ENCODE peak calls at places on chromosomes 16 and 17, in ten cellular contexts. One of them, this sample, is unnamed. For H3K4me1, the result is how much of the 10 kb centered on the place peaks cover.

GRCh38 chr17:30095507-30096244 is 20.9 kb upstream of the NSRP1 start:
- DNase-seq in fibroblast of lung: peak
- DNase-seq in heart left ventricle: no peak
- DNase-seq in SJSA1: peak
- DNase-seq in mesenchymal stem cell: peak
- DNase-seq in uterus: no peak
- DNase-seq in mucosa of descending colon: no peak
- DNase-seq in kidney: no peak
- DNase-seq in CD4-positive, alpha-beta memory T cell: peak
- DNase-seq in Peyer's patch: no peak
- DNase-seq in this sample: peak

GRCh38 chr16:4572715-4573114 is 16.6 kb downstream of the C16orf96 start:
- DNase-seq in mesenchymal stem cell: no peak
- DNase-seq in kidney: no peak
- DNase-seq in CD4-positive, alpha-beta memory T cell: no peak
- DNase-seq in heart left ventricle: no peak
- DNase-seq in uterus: peak
- DNase-seq in SJSA1: no peak
- DNase-seq in mucosa of descending colon: no peak
- DNase-seq in Peyer's patch: no peak
- DNase-seq in fibroblast of lung: peak
- DNase-seq in this sample: no peak

GRCh38 chr16:1080801-1081733 is 8.5 kb downstream of the SSTR5 start:
- DNase-seq in fibroblast of lung: no peak
- DNase-seq in kidney: no peak
- DNase-seq in uterus: no peak
- DNase-seq in CD4-positive, alpha-beta memory T cell: no peak
- DNase-seq in mucosa of descending colon: no peak
- DNase-seq in SJSA1: no peak
- DNase-seq in mesenchymal stem cell: no peak
- DNase-seq in Peyer's patch: no peak
- DNase-seq in heart left ventricle: no peak
- DNase-seq in this sample: no peak

GRCh38 chr17:81044764-81045589 is 10.0 kb downstream of the BAIAP2 start:
- DNase-seq in heart left ventricle: peak
- DNase-seq in CD4-positive, alpha-beta memory T cell: no peak
- DNase-seq in uterus: peak
- DNase-seq in kidney: peak
- DNase-seq in mesenchymal stem cell: peak
- DNase-seq in fibroblast of lung: peak
- DNase-seq in mucosa of descending colon: peak
- DNase-seq in SJSA1: peak
- DNase-seq in Peyer's patch: no peak
- DNase-seq in this sample: no peak

GRCh38 chr16:3101018-3101840 is 2.1 kb upstream of the ZSCAN10 start:
- DNase-seq in CD4-positive, alpha-beta memory T cell: peak
- DNase-seq in uterus: no peak
- DNase-seq in fibroblast of lung: peak
- DNase-seq in mesenchymal stem cell: peak
- DNase-seq in heart left ventricle: no peak
- DNase-seq in SJSA1: no peak
- DNase-seq in kidney: peak
- DNase-seq in mucosa of descending colon: peak
- DNase-seq in Peyer's patch: peak
- DNase-seq in this sample: peak

GRCh38 chr17:77349976-77350830 is 209.4 kb downstream of the SEC14L1 start:
- DNase-seq in mucosa of descending colon: no peak
- DNase-seq in heart left ventricle: no peak
- DNase-seq in uterus: peak
- DNase-seq in Peyer's patch: peak
- DNase-seq in SJSA1: no peak
- DNase-seq in mesenchymal stem cell: peak
- DNase-seq in fibroblast of lung: peak
- DNase-seq in kidney: no peak
- DNase-seq in CD4-positive, alpha-beta memory T cell: no peak
- DNase-seq in this sample: no peak

GRCh38 chr16:25010542-25010941 is 4.6 kb downstream of the ARHGAP17 start:
- DNase-seq in SJSA1: no peak
- DNase-seq in kidney: no peak
- DNase-seq in mucosa of descending colon: no peak
- DNase-seq in heart left ventricle: no peak
- DNase-seq in mesenchymal stem cell: no peak
- DNase-seq in uterus: no peak
- DNase-seq in Peyer's patch: no peak
- DNase-seq in CD4-positive, alpha-beta memory T cell: no peak
- DNase-seq in fibroblast of lung: no peak
- DNase-seq in this sample: no peak

GRCh38 chr16:67128417-67128816 is 18.7 kb downstream of the PHAF1 start:
- DNase-seq in kidney: no peak
- DNase-seq in uterus: no peak
- DNase-seq in mesenchymal stem cell: no peak
- DNase-seq in CD4-positive, alpha-beta memory T cell: no peak
- DNase-seq in SJSA1: no peak
- DNase-seq in fibroblast of lung: no peak
- DNase-seq in Peyer's patch: no peak
- DNase-seq in heart left ventricle: no peak
- DNase-seq in mucosa of descending colon: no peak
- DNase-seq in this sample: no peak

GRCh38 chr17:56292628-56293027 is 139.4 kb downstream of the ANKFN1 start:
- DNase-seq in CD4-positive, alpha-beta memory T cell: no peak
- DNase-seq in uterus: no peak
- DNase-seq in Peyer's patch: no peak
- DNase-seq in kidney: no peak
- DNase-seq in mesenchymal stem cell: no peak
- DNase-seq in heart left ventricle: no peak
- DNase-seq in SJSA1: no peak
- DNase-seq in fibroblast of lung: no peak
- DNase-seq in mucosa of descending colon: no peak
- DNase-seq in this sample: no peak

GRCh38 chr16:56244612-56245011 is 53.3 kb downstream of the GNAO1 start:
- DNase-seq in Peyer's patch: no peak
- DNase-seq in uterus: no peak
- DNase-seq in CD4-positive, alpha-beta memory T cell: no peak
- DNase-seq in mucosa of descending colon: no peak
- DNase-seq in kidney: no peak
- DNase-seq in heart left ventricle: no peak
- DNase-seq in fibroblast of lung: no peak
- DNase-seq in mesenchymal stem cell: no peak
- DNase-seq in SJSA1: no peak
- DNase-seq in this sample: no peak

GRCh38 chr17:41810659-41811548 is 845 bp downstream of the P3H4 start:
- DNase-seq in uterus: peak
- DNase-seq in kidney: peak
- DNase-seq in heart left ventricle: no peak
- DNase-seq in Peyer's patch: no peak
- DNase-seq in fibroblast of lung: no peak
- DNase-seq in CD4-positive, alpha-beta memory T cell: no peak
- DNase-seq in mesenchymal stem cell: peak
- DNase-seq in mucosa of descending colon: peak
- DNase-seq in SJSA1: no peak
- DNase-seq in this sample: no peak

GRCh38 chr17:22703786-22704441 is 1011.6 kb downstream of the KCNJ18 start:
- DNase-seq in heart left ventricle: no peak
- DNase-seq in CD4-positive, alpha-beta memory T cell: no peak
- DNase-seq in kidney: no peak
- DNase-seq in mucosa of descending colon: no peak
- DNase-seq in SJSA1: no peak
- DNase-seq in mesenchymal stem cell: no peak
- DNase-seq in uterus: no peak
- DNase-seq in fibroblast of lung: no peak
- DNase-seq in Peyer's patch: no peak
- DNase-seq in this sample: no peak

GRCh38 chr16:28090646-28091377 is 27.3 kb upstream of the GSG1L start:
- DNase-seq in mucosa of descending colon: peak
- DNase-seq in uterus: no peak
- DNase-seq in heart left ventricle: peak
- DNase-seq in Peyer's patch: no peak
- DNase-seq in CD4-positive, alpha-beta memory T cell: no peak
- DNase-seq in SJSA1: no peak
- DNase-seq in kidney: peak
- DNase-seq in mesenchymal stem cell: peak
- DNase-seq in fibroblast of lung: peak
- DNase-seq in this sample: no peak

GRCh38 chr16:67260426-67261063 is 11.8 kb downstream of the SLC9A5 start:
- DNase-seq in SJSA1: peak
- DNase-seq in Peyer's patch: no peak
- DNase-seq in fibroblast of lung: peak
- DNase-seq in uterus: no peak
- DNase-seq in CD4-positive, alpha-beta memory T cell: no peak
- DNase-seq in mesenchymal stem cell: peak
- DNase-seq in mucosa of descending colon: no peak
- DNase-seq in kidney: no peak
- DNase-seq in heart left ventricle: no peak
- DNase-seq in this sample: peak

GRCh38 chr17:21243516-21244303 is 9.5 kb downstream of the NATD1 start:
- DNase-seq in SJSA1: no peak
- DNase-seq in kidney: no peak
- DNase-seq in fibroblast of lung: no peak
- DNase-seq in mucosa of descending colon: no peak
- DNase-seq in uterus: no peak
- DNase-seq in Peyer's patch: no peak
- DNase-seq in CD4-positive, alpha-beta memory T cell: no peak
- DNase-seq in mesenchymal stem cell: no peak
- DNase-seq in heart left ventricle: no peak
- DNase-seq in this sample: no peak

GRCh38 chr17:80095844-80096475 is 5.4 kb upstream of the GAA start:
- DNase-seq in fibroblast of lung: no peak
- DNase-seq in uterus: no peak
- DNase-seq in mucosa of descending colon: no peak
- DNase-seq in heart left ventricle: no peak
- DNase-seq in CD4-positive, alpha-beta memory T cell: no peak
- DNase-seq in kidney: peak
- DNase-seq in mesenchymal stem cell: no peak
- DNase-seq in SJSA1: no peak
- DNase-seq in Peyer's patch: no peak
- DNase-seq in this sample: no peak

DNA sequence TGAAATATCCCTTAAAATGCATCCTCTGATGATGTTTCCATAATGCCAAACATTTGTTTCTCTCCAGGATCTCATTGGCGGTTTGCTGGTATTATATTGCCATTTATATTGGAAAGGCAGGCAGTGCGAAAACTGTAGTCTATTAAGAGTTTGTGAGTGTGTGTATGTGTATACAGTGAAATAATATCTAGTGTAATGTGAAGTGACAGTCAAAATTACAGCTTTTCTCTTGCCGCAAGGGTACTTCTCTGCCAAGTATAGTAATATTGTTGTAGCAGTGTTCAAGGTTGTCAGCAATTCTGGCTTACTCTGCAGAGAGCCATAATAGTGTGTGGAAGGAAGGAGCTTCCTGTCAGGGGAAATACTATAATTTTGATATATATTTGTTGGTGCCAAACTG is 178.6 kb downstream of the WWOX start:
- DNase-seq in Peyer's patch: no peak
- DNase-seq in fibroblast of lung: no peak
- DNase-seq in uterus: no peak
- DNase-seq in heart left ventricle: no peak
- DNase-seq in kidney: no peak
- DNase-seq in CD4-positive, alpha-beta memory T cell: no peak
- DNase-seq in mucosa of descending colon: no peak
- DNase-seq in mesenchymal stem cell: no peak
- DNase-seq in SJSA1: no peak
- DNase-seq in this sample: no peak
- H3K4me1 ChIP-seq in Peyer's patch: under half
- H3K4me1 ChIP-seq in fibroblast of lung: under half
- H3K4me1 ChIP-seq in uterus: under half
- H3K4me1 ChIP-seq in heart left ventricle: under half
- H3K4me1 ChIP-seq in kidney: under half
- H3K4me1 ChIP-seq in CD4-positive, alpha-beta memory T cell: under half
- H3K4me1 ChIP-seq in mucosa of descending colon: under half
- H3K4me1 ChIP-seq in mesenchymal stem cell: under half
- H3K4me1 ChIP-seq in SJSA1: under half
- H3K4me1 ChIP-seq in this sample: under half

DNA sequence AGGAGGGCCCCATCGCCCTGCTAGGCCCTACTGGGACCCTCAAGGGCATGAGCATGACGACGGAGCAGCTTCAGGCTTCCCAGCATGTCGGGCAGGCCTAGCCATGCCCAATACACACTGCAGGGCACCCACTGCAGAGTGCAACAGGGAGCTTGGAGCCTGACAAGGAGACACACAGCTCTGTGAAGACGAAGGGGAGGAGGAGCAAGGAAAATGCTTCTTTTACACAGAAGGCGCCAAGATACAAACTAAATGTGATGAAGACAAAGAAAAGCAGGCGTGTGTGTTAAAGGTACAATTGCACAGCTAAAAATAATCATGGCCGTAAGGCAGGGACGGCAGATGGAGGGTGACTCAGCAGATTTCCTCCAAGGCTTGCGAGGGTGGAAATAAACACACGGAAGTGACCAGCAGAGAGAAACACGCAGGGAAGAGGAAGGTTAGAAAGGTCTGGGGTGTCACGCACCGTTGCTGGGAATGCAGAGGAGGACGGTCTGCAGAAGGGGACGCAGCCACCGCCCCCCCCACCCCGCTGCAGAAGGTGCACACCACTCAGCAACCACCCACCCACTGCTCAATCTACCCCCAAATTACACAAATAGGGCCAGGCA is 108.5 kb downstream of the ZNF778 start:
- DNase-seq in Peyer's patch: no peak
- DNase-seq in SJSA1: peak
- DNase-seq in mesenchymal stem cell: peak
- DNase-seq in kidney: peak
- DNase-seq in fibroblast of lung: peak
- DNase-seq in CD4-positive, alpha-beta memory T cell: peak
- DNase-seq in uterus: peak
- DNase-seq in mucosa of descending colon: peak
- DNase-seq in heart left ventricle: no peak
- DNase-seq in this sample: peak
- H3K4me1 ChIP-seq in Peyer's patch: under half
- H3K4me1 ChIP-seq in SJSA1: half or more
- H3K4me1 ChIP-seq in mesenchymal stem cell: half or more
- H3K4me1 ChIP-seq in kidney: under half
- H3K4me1 ChIP-seq in fibroblast of lung: under half
- H3K4me1 ChIP-seq in CD4-positive, alpha-beta memory T cell: half or more
- H3K4me1 ChIP-seq in uterus: under half
- H3K4me1 ChIP-seq in mucosa of descending colon: under half
- H3K4me1 ChIP-seq in heart left ventricle: half or more
- H3K4me1 ChIP-seq in this sample: half or more

DNA sequence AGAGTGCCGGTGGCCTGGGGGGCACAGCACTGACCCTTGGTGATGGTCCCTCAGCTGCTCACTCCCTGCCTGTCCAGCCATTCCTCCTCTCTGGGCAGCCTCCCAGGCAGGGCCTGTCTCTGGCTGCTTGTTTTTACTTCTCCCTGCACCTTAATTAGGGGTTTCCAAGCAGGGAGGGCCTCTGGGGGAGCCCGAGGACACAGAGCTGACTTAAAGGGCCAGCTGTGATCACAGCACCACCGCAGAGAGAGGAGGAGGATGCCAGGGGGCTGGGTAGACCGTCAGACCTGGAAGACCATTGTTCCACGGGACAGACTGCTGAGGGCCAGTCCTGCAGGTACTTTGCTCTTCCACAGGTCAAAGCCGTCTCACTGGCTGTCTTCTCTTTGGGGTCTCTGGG is 1.2 kb upstream of the DPH1 start:
- DNase-seq in mesenchymal stem cell: no peak
- DNase-seq in heart left ventricle: no peak
- DNase-seq in fibroblast of lung: no peak
- DNase-seq in CD4-positive, alpha-beta memory T cell: no peak
- DNase-seq in kidney: no peak
- DNase-seq in SJSA1: no peak
- DNase-seq in mucosa of descending colon: no peak
- DNase-seq in Peyer's patch: no peak
- DNase-seq in uterus: no peak
- DNase-seq in this sample: no peak
- H3K4me1 ChIP-seq in mesenchymal stem cell: under half
- H3K4me1 ChIP-seq in heart left ventricle: under half
- H3K4me1 ChIP-seq in fibroblast of lung: under half
- H3K4me1 ChIP-seq in CD4-positive, alpha-beta memory T cell: under half
- H3K4me1 ChIP-seq in kidney: under half
- H3K4me1 ChIP-seq in SJSA1: under half
- H3K4me1 ChIP-seq in mucosa of descending colon: under half
- H3K4me1 ChIP-seq in Peyer's patch: under half
- H3K4me1 ChIP-seq in uterus: under half
- H3K4me1 ChIP-seq in this sample: under half

GRCh38 chr17:58974354-58974753 is 132.3 kb downstream of the TRIM37 start:
- DNase-seq in CD4-positive, alpha-beta memory T cell: no peak
- DNase-seq in heart left ventricle: no peak
- DNase-seq in mesenchymal stem cell: no peak
- DNase-seq in fibroblast of lung: no peak
- DNase-seq in Peyer's patch: no peak
- DNase-seq in mucosa of descending colon: no peak
- DNase-seq in uterus: no peak
- DNase-seq in SJSA1: no peak
- DNase-seq in kidney: no peak
- DNase-seq in this sample: no peak
- H3K4me1 ChIP-seq in CD4-positive, alpha-beta memory T cell: under half
- H3K4me1 ChIP-seq in heart left ventricle: under half
- H3K4me1 ChIP-seq in mesenchymal stem cell: under half
- H3K4me1 ChIP-seq in fibroblast of lung: under half
- H3K4me1 ChIP-seq in Peyer's patch: under half
- H3K4me1 ChIP-seq in mucosa of descending colon: under half
- H3K4me1 ChIP-seq in uterus: under half
- H3K4me1 ChIP-seq in SJSA1: under half
- H3K4me1 ChIP-seq in kidney: under half
- H3K4me1 ChIP-seq in this sample: under half

This sample was measured in cardiac muscle cell.